ENCODE peak calls at places on chromosomes 3 and 15, in five cellular contexts. Q, F, P, W and Y are unnamed samples.

GRCh38 chr3:127438371-127438770 is 150.5 kb upstream of the PRR20G start:
- DNase-seq in Q (no peak), F (no peak), P (no peak), W (no peak), Y (no peak)

GRCh38 chr3:119808843-119809242 is 26.9 kb downstream of the NR1I2 start:
- DNase-seq in Q (no peak), F (no peak), P (no peak), W (no peak), Y (no peak)

GRCh38 chr3:187040637-187041361 is 98.5 kb downstream of the RPL39L start:
- DNase-seq in Q (no peak), F (no peak), P (no peak), W (no peak), Y (no peak)

GRCh38 chr3:58464875-58465274 is 27.0 kb upstream of the KCTD6 start:
- DNase-seq in Q (no peak), F (no peak), P (no peak), W (no peak), Y (no peak)

GRCh38 chr3:41600616-41601015 is 361.3 kb downstream of the ULK4 start:
- DNase-seq in Q (no peak), F (no peak), P (no peak), W (no peak), Y (no peak)

GRCh38 chr3:190281308-190282051 is 40.8 kb downstream of the CLDN1 start:
- DNase-seq in Q (no peak), F (no peak), P (no peak), W (no peak), Y (no peak)

GRCh38 chr3:197746801-197747237 is 2.9 kb upstream of the FYTTD1 start:
- DNase-seq in Q (no peak), F (no peak), P (peak), W (no peak), Y (no peak)

GRCh38 chr3:104909721-104910120 is 457.0 kb upstream of the ALCAM start:
- DNase-seq in Q (no peak), F (no peak), P (no peak), W (no peak), Y (no peak)

GRCh38 chr3:36679384-36680200 is 84.8 kb downstream of the DCLK3 start:
- DNase-seq in Q (peak), F (no peak), P (no peak), W (no peak), Y (no peak)

GRCh38 chr3:48467110-48467454 is 20.5 kb downstream of the ATRIP start:
- DNase-seq in Q (no peak), F (no peak), P (no peak), W (no peak), Y (no peak)

GRCh38 chr3:142929109-142929508 is 34.4 kb downstream of the PAQR9 start:
- DNase-seq in Q (peak), F (no peak), P (peak), W (no peak), Y (no peak)

GRCh38 chr3:8201011-8201410 is 300.6 kb upstream of the LMCD1 start:
- DNase-seq in Q (no peak), F (no peak), P (no peak), W (no peak), Y (no peak)

GRCh38 chr3:97432914-97433313 is 331.6 kb upstream of the ARL6 start:
- DNase-seq in Q (no peak), F (no peak), P (no peak), W (no peak), Y (no peak)

GRCh38 chr3:23389089-23389488 is 186.0 kb downstream of the UBE2E2 start:
- DNase-seq in Q (no peak), F (no peak), P (no peak), W (no peak), Y (no peak)

GRCh38 chr3:24763421-24763820 is 268.8 kb upstream of the THRB start:
- DNase-seq in Q (no peak), F (no peak), P (no peak), W (no peak), Y (no peak)

GRCh38 chr3:13832130-13832529 is 47.7 kb downstream of the WNT7A start:
- DNase-seq in Q (no peak), F (no peak), P (no peak), W (no peak), Y (no peak)

GRCh38 chr15:70043590-70043989 is 54.1 kb downstream of the TLE3 start:
- DNase-seq in Q (no peak), F (no peak), P (no peak), W (no peak), Y (no peak)